ENCODE peak calls at places on chromosomes 16 and 17, in six cellular contexts. One of them, this sample, is unnamed. For H3K4me1, the result is how much of the 10 kb centered on the place peaks cover.

GRCh38 chr16:3020604-3021448 is 658 bp downstream of the TNFRSF12A start:
- DNase-seq in neural progenitor cell: peak
- DNase-seq in Peyer's patch: peak
- DNase-seq in left ventricle myocardium inferior: peak
- DNase-seq in left lung: peak
- DNase-seq in SJSA1: peak
- DNase-seq in this sample: peak

GRCh38 chr16:4917117-4917516 is 19.8 kb downstream of the PPL start:
- DNase-seq in left ventricle myocardium inferior: no peak
- DNase-seq in Peyer's patch: no peak
- DNase-seq in left lung: no peak
- DNase-seq in neural progenitor cell: no peak
- DNase-seq in SJSA1: no peak
- DNase-seq in this sample: no peak

GRCh38 chr16:27564226-27564625 is 14.3 kb downstream of the KATNIP start:
- DNase-seq in SJSA1: no peak
- DNase-seq in left ventricle myocardium inferior: no peak
- DNase-seq in left lung: no peak
- DNase-seq in neural progenitor cell: no peak
- DNase-seq in Peyer's patch: no peak
- DNase-seq in this sample: no peak

GRCh38 chr16:85029413-85029794 is 1.8 kb downstream of the KIAA0513 start:
- DNase-seq in neural progenitor cell: no peak
- DNase-seq in Peyer's patch: no peak
- DNase-seq in left ventricle myocardium inferior: no peak
- DNase-seq in SJSA1: peak
- DNase-seq in left lung: no peak
- DNase-seq in this sample: peak

GRCh38 chr16:9092282-9092962 is 978 bp downstream of the HAPSTR1 start:
- DNase-seq in Peyer's patch: peak
- DNase-seq in SJSA1: peak
- DNase-seq in left lung: peak
- DNase-seq in left ventricle myocardium inferior: peak
- DNase-seq in neural progenitor cell: peak
- DNase-seq in this sample: peak

GRCh38 chr16:3281222-3281621 is 2.1 kb upstream of the ZNF263 start:
- DNase-seq in left ventricle myocardium inferior: no peak
- DNase-seq in left lung: no peak
- DNase-seq in neural progenitor cell: no peak
- DNase-seq in SJSA1: no peak
- DNase-seq in Peyer's patch: no peak
- DNase-seq in this sample: no peak

GRCh38 chr16:59758848-59759247 is 1024.7 kb upstream of the GOT2 start:
- DNase-seq in SJSA1: no peak
- DNase-seq in Peyer's patch: no peak
- DNase-seq in neural progenitor cell: no peak
- DNase-seq in left lung: no peak
- DNase-seq in left ventricle myocardium inferior: no peak
- DNase-seq in this sample: no peak

GRCh38 chr17:55285340-55286301 is 20.9 kb downstream of the HLF start:
- DNase-seq in left lung: no peak
- DNase-seq in Peyer's patch: peak
- DNase-seq in SJSA1: no peak
- DNase-seq in left ventricle myocardium inferior: peak
- DNase-seq in neural progenitor cell: no peak
- DNase-seq in this sample: no peak

GRCh38 chr17:28388106-28388505 is 16.6 kb downstream of the SARM1 start:
- DNase-seq in neural progenitor cell: no peak
- DNase-seq in SJSA1: no peak
- DNase-seq in left ventricle myocardium inferior: no peak
- DNase-seq in Peyer's patch: no peak
- DNase-seq in left lung: no peak
- DNase-seq in this sample: no peak

GRCh38 chr17:28880572-28880945 is 17.0 kb downstream of the FLOT2 start:
- DNase-seq in SJSA1: no peak
- DNase-seq in neural progenitor cell: no peak
- DNase-seq in Peyer's patch: no peak
- DNase-seq in left ventricle myocardium inferior: no peak
- DNase-seq in left lung: peak
- DNase-seq in this sample: no peak

GRCh38 chr16:4979736-4980660 is 21.9 kb downstream of the SEC14L5 start:
- DNase-seq in SJSA1: no peak
- DNase-seq in left lung: peak
- DNase-seq in left ventricle myocardium inferior: no peak
- DNase-seq in Peyer's patch: peak
- DNase-seq in neural progenitor cell: no peak
- DNase-seq in this sample: no peak

GRCh38 chr17:73646409-73647305 is 2.4 kb upstream of the SDK2 start:
- DNase-seq in SJSA1: no peak
- DNase-seq in left ventricle myocardium inferior: no peak
- DNase-seq in left lung: no peak
- DNase-seq in neural progenitor cell: peak
- DNase-seq in Peyer's patch: no peak
- DNase-seq in this sample: no peak

GRCh38 chr17:292531-293382 is 59.9 kb downstream of the RPH3AL start:
- DNase-seq in SJSA1: no peak
- DNase-seq in left ventricle myocardium inferior: no peak
- DNase-seq in neural progenitor cell: no peak
- DNase-seq in left lung: peak
- DNase-seq in Peyer's patch: no peak
- DNase-seq in this sample: no peak

GRCh38 chr17:18258356-18259038 is at the start of gene FLII:
- DNase-seq in left ventricle myocardium inferior: peak
- DNase-seq in SJSA1: no peak
- DNase-seq in neural progenitor cell: peak
- DNase-seq in Peyer's patch: peak
- DNase-seq in left lung: peak
- DNase-seq in this sample: peak

GRCh38 chr16:75097941-75098897 is 18.4 kb downstream of the LDHD start:
- DNase-seq in Peyer's patch: no peak
- DNase-seq in neural progenitor cell: no peak
- DNase-seq in SJSA1: no peak
- DNase-seq in left lung: peak
- DNase-seq in left ventricle myocardium inferior: no peak
- DNase-seq in this sample: peak

GRCh38 chr16:56869513-56870270 is 4.7 kb downstream of the SLC12A3 start:
- DNase-seq in Peyer's patch: no peak
- DNase-seq in left ventricle myocardium inferior: no peak
- DNase-seq in SJSA1: peak
- DNase-seq in left lung: no peak
- DNase-seq in neural progenitor cell: peak
- DNase-seq in this sample: no peak

GRCh38 chr16:29994613-29995329 is 646 bp downstream of the HIRIP3 start:
- DNase-seq in left ventricle myocardium inferior: no peak
- DNase-seq in left lung: peak
- DNase-seq in SJSA1: peak
- DNase-seq in neural progenitor cell: no peak
- DNase-seq in Peyer's patch: peak
- DNase-seq in this sample: peak

GRCh38 chr16:53504161-53504663 is 1.2 kb upstream of the AKTIP start:
- DNase-seq in left ventricle myocardium inferior: peak
- DNase-seq in SJSA1: no peak
- DNase-seq in neural progenitor cell: peak
- DNase-seq in Peyer's patch: peak
- DNase-seq in left lung: no peak
- DNase-seq in this sample: no peak

GRCh38 chr17:42578282-42578869 is 847 bp upstream of the PSMC3IP start:
- DNase-seq in Peyer's patch: peak
- DNase-seq in neural progenitor cell: peak
- DNase-seq in left lung: peak
- DNase-seq in left ventricle myocardium inferior: peak
- DNase-seq in SJSA1: peak
- DNase-seq in this sample: peak

GRCh38 chr17:20035501-20035900 is 26.3 kb downstream of the SPECC1 start:
- DNase-seq in Peyer's patch: no peak
- DNase-seq in SJSA1: no peak
- DNase-seq in left ventricle myocardium inferior: no peak
- DNase-seq in left lung: no peak
- DNase-seq in neural progenitor cell: no peak
- DNase-seq in this sample: no peak

DNA sequence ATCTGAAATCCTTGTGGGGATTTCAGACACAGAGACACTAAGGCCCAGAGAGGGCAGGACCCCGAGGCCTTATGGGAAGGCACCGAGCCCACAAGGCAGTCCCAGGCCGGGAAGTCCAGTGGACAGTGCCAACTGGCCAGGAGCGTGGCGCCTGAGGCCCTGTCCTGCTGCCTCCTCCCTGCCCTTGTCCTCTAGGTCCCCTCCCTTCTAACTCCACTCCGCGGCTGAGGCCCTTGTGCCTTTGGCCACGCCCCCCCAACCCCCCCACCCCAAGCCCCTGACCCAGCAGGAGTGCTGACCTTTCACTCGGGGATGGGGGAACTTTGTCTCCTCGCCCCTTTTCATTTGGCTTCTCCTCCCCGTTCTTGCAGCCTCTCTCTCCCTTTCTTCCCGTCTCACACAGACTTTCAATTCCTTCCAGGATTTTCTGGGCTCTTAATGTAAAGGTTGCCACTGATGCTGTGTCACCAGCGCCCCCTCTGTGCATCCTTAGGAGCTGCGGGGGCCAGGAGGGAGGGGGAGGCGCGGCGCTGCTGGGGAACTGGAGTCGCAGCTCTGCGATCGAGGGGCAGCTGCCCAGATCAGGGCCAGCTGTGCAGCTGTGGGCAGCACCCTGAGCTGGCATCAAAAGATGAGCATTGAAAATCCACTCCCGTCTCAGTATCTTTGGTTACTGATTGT is 29.1 kb downstream of the CRHR1 start:
- DNase-seq in Peyer's patch: no peak
- DNase-seq in neural progenitor cell: peak
- DNase-seq in SJSA1: no peak
- DNase-seq in left lung: no peak
- DNase-seq in left ventricle myocardium inferior: no peak
- DNase-seq in this sample: no peak
- H3K4me1 ChIP-seq in Peyer's patch: under half
- H3K4me1 ChIP-seq in neural progenitor cell: under half
- H3K4me1 ChIP-seq in SJSA1: under half
- H3K4me1 ChIP-seq in left lung: under half
- H3K4me1 ChIP-seq in left ventricle myocardium inferior: under half
- H3K4me1 ChIP-seq in this sample: under half

DNA sequence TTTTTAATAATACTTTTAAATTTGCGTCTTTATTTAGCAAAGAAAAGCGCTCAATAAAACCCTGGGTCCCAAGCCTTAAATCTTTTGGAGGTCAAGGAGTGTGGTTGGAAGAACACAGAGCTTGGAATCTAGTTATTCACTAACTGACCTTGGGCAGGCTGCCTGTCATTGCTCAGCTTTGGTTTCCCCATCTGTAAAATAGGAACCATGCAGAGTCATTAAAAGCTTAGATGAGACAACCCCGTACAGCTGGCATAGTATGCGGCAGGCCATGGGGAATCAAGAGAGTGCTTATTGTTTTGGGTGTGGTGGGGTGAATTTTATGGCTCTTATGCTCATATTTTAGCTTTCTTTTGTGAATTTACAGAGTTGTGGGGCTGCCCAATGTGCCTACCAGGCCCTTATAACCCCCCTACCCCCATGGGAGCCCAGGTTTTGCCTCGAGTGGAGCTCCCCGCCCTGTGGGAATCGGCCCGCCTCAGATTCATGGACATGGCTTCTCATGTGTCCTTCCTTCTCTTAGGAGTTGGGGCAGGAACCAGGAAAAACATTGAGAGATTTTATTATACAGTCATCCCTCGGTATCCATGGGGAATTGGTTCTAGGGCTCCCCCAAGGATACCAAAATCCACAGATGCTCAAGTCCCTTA is 113.5 kb downstream of the CLEC16A start:
- DNase-seq in Peyer's patch: no peak
- DNase-seq in left ventricle myocardium inferior: no peak
- DNase-seq in SJSA1: no peak
- DNase-seq in left lung: no peak
- DNase-seq in neural progenitor cell: no peak
- DNase-seq in this sample: no peak
- H3K4me1 ChIP-seq in Peyer's patch: under half
- H3K4me1 ChIP-seq in left ventricle myocardium inferior: under half
- H3K4me1 ChIP-seq in SJSA1: under half
- H3K4me1 ChIP-seq in left lung: under half
- H3K4me1 ChIP-seq in neural progenitor cell: under half
- H3K4me1 ChIP-seq in this sample: under half

DNA sequence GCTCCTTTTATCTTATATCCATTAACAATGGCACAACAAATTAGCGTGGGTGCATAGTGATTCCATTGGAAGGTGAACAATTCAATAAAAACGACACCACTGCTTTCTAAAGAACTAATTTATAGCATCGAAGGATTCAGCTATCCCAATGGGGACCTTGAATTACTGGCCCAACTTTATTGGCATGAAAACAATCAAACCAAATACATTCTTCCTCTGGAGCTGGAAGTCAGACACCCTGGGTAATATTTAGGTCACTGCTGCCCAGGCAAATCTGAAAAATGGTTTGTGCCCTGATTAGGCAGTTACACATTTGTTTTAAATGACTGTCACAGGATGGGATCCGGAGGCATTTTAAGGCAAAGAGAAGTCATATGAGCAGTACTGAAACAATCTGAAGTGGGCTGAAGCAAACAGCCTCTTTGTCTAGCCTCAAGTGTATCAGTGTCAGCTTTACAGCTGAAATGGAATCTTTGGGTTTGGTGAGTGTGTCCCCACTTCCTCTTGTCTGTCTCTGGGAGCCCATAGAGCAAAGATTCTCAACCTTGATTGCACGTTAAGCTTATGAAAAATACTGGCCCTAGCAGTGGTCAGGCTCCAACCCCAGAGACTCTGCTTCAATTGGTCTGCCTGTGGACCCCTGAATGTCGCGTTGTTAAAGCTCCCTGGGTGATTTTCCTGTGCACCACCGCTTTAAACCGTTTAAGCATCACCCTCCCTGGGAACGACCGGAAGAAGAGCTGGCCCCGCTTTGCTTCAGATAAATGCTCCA is 30.3 kb downstream of the CDK5R1 start:
- DNase-seq in SJSA1: no peak
- DNase-seq in left lung: no peak
- DNase-seq in neural progenitor cell: no peak
- DNase-seq in left ventricle myocardium inferior: no peak
- DNase-seq in Peyer's patch: no peak
- DNase-seq in this sample: no peak
- H3K4me1 ChIP-seq in SJSA1: under half
- H3K4me1 ChIP-seq in left lung: under half
- H3K4me1 ChIP-seq in neural progenitor cell: half or more
- H3K4me1 ChIP-seq in left ventricle myocardium inferior: under half
- H3K4me1 ChIP-seq in Peyer's patch: under half
- H3K4me1 ChIP-seq in this sample: under half

DNA sequence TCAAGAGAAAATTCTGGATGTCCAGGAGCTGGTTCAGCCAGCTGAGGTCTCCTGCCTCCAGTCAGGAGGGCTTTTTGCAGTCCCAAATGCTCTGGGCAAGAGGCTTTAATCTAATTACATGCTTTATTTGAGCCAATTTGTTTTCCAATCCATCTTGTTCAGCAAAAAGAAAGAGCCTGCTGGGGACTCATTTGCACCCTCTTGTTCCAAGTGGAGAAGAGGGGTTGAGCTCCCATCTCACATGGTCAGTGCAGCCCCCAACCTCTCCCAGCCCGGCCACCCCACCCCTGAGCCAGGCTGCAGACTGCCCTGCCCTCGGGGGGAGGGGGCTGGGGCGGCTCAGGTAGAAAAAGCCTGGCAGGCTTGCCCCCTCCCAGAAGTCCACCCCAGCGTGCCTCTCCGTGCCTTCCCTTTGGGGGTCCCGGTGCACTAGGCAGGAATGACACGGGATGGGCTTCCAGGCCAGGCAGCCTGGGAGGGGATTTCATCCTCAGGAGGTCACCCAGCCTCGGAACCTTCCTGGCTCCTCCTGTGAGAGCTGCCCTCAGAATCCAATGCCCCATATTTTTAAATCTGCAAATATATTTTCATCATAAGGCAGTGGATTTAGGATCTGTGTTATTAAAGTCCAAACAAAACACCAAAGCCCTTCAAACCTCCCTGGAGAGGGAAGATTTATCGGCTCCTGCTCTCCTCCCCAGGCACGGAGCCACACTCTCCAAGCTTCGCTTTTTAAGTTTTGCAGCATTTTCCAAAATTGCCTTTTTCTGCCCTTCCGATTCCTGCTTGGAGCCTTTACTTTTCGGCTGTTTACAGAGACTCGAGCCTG is 185.1 kb downstream of the NTN1 start:
- DNase-seq in Peyer's patch: peak
- DNase-seq in neural progenitor cell: peak
- DNase-seq in left lung: peak
- DNase-seq in left ventricle myocardium inferior: no peak
- DNase-seq in SJSA1: no peak
- DNase-seq in this sample: no peak
- H3K4me1 ChIP-seq in Peyer's patch: under half
- H3K4me1 ChIP-seq in neural progenitor cell: under half
- H3K4me1 ChIP-seq in left lung: under half
- H3K4me1 ChIP-seq in left ventricle myocardium inferior: under half
- H3K4me1 ChIP-seq in SJSA1: under half
- H3K4me1 ChIP-seq in this sample: under half